ENCODE peak calls at places on chromosomes 13 and 19, in eight cellular contexts. One of them, this sample, is unnamed. For H3K4me1, the result is how much of the 10 kb centered on the place peaks cover.

GRCh38 chr13:95185851-95186250 is 115.4 kb downstream of the ABCC4 start:
- DNase-seq in SJSA1: no peak
- DNase-seq in PC-9: no peak
- DNase-seq in neural progenitor cell: no peak
- DNase-seq in naive thymus-derived CD4-positive, alpha-beta T cell: peak
- DNase-seq in cardiac muscle cell: no peak
- DNase-seq in tibial nerve: no peak
- DNase-seq in sigmoid colon: no peak
- DNase-seq in this sample: no peak

GRCh38 chr13:112785419-112785856 is 95.6 kb downstream of the ATP11A start:
- DNase-seq in SJSA1: no peak
- DNase-seq in PC-9: no peak
- DNase-seq in neural progenitor cell: no peak
- DNase-seq in naive thymus-derived CD4-positive, alpha-beta T cell: no peak
- DNase-seq in cardiac muscle cell: no peak
- DNase-seq in tibial nerve: no peak
- DNase-seq in sigmoid colon: no peak
- DNase-seq in this sample: no peak

GRCh38 chr13:113207890-113208423 is 512 bp downstream of the PCID2 start:
- DNase-seq in SJSA1: no peak
- DNase-seq in PC-9: peak
- DNase-seq in neural progenitor cell: peak
- DNase-seq in naive thymus-derived CD4-positive, alpha-beta T cell: no peak
- DNase-seq in cardiac muscle cell: peak
- DNase-seq in tibial nerve: no peak
- DNase-seq in sigmoid colon: no peak
- DNase-seq in this sample: no peak

GRCh38 chr19:2054763-2055162 is 3.7 kb upstream of the MKNK2 start:
- DNase-seq in SJSA1: no peak
- DNase-seq in PC-9: no peak
- DNase-seq in neural progenitor cell: no peak
- DNase-seq in naive thymus-derived CD4-positive, alpha-beta T cell: no peak
- DNase-seq in cardiac muscle cell: no peak
- DNase-seq in tibial nerve: no peak
- DNase-seq in sigmoid colon: no peak
- DNase-seq in this sample: no peak

GRCh38 chr13:91142572-91142971 is 204.9 kb upstream of the MIR17HG start:
- DNase-seq in SJSA1: no peak
- DNase-seq in PC-9: peak
- DNase-seq in neural progenitor cell: no peak
- DNase-seq in naive thymus-derived CD4-positive, alpha-beta T cell: no peak
- DNase-seq in cardiac muscle cell: no peak
- DNase-seq in tibial nerve: no peak
- DNase-seq in sigmoid colon: no peak
- DNase-seq in this sample: no peak

GRCh38 chr13:107867701-107868661 is 347.4 kb downstream of the LIG4 start:
- DNase-seq in SJSA1: peak
- DNase-seq in PC-9: no peak
- DNase-seq in neural progenitor cell: peak
- DNase-seq in naive thymus-derived CD4-positive, alpha-beta T cell: no peak
- DNase-seq in cardiac muscle cell: peak
- DNase-seq in tibial nerve: no peak
- DNase-seq in sigmoid colon: no peak
- DNase-seq in this sample: no peak

GRCh38 chr19:35828694-35829301 is 16.2 kb upstream of the PRODH2 start:
- DNase-seq in SJSA1: peak
- DNase-seq in PC-9: no peak
- DNase-seq in neural progenitor cell: peak
- DNase-seq in naive thymus-derived CD4-positive, alpha-beta T cell: no peak
- DNase-seq in cardiac muscle cell: peak
- DNase-seq in tibial nerve: peak
- DNase-seq in sigmoid colon: no peak
- DNase-seq in this sample: no peak

GRCh38 chr13:113110852-113111315 is 5.3 kb downstream of the F7 start:
- DNase-seq in SJSA1: no peak
- DNase-seq in PC-9: no peak
- DNase-seq in neural progenitor cell: no peak
- DNase-seq in naive thymus-derived CD4-positive, alpha-beta T cell: no peak
- DNase-seq in cardiac muscle cell: no peak
- DNase-seq in tibial nerve: no peak
- DNase-seq in sigmoid colon: peak
- DNase-seq in this sample: no peak

GRCh38 chr13:86559915-86560314 is 760.7 kb upstream of the SLITRK6 start:
- DNase-seq in SJSA1: no peak
- DNase-seq in PC-9: no peak
- DNase-seq in neural progenitor cell: no peak
- DNase-seq in naive thymus-derived CD4-positive, alpha-beta T cell: no peak
- DNase-seq in cardiac muscle cell: no peak
- DNase-seq in tibial nerve: no peak
- DNase-seq in sigmoid colon: no peak
- DNase-seq in this sample: no peak

GRCh38 chr19:12400618-12401502 is at the start of gene ZNF799:
- DNase-seq in SJSA1: peak
- DNase-seq in PC-9: peak
- DNase-seq in neural progenitor cell: peak
- DNase-seq in naive thymus-derived CD4-positive, alpha-beta T cell: peak
- DNase-seq in cardiac muscle cell: peak
- DNase-seq in tibial nerve: peak
- DNase-seq in sigmoid colon: peak
- DNase-seq in this sample: peak

GRCh38 chr13:23966691-23967615 is 69.7 kb upstream of the C1QTNF9B start:
- DNase-seq in SJSA1: peak
- DNase-seq in PC-9: no peak
- DNase-seq in neural progenitor cell: no peak
- DNase-seq in naive thymus-derived CD4-positive, alpha-beta T cell: no peak
- DNase-seq in cardiac muscle cell: no peak
- DNase-seq in tibial nerve: no peak
- DNase-seq in sigmoid colon: no peak
- DNase-seq in this sample: no peak

GRCh38 chr19:58033741-58034475 is at the start of gene ZSCAN1:
- DNase-seq in SJSA1: no peak
- DNase-seq in PC-9: no peak
- DNase-seq in neural progenitor cell: peak
- DNase-seq in naive thymus-derived CD4-positive, alpha-beta T cell: no peak
- DNase-seq in cardiac muscle cell: peak
- DNase-seq in tibial nerve: peak
- DNase-seq in sigmoid colon: peak
- DNase-seq in this sample: no peak

GRCh38 chr19:40279120-40279551 is 6.0 kb downstream of the AKT2 start:
- DNase-seq in SJSA1: no peak
- DNase-seq in PC-9: no peak
- DNase-seq in neural progenitor cell: no peak
- DNase-seq in naive thymus-derived CD4-positive, alpha-beta T cell: no peak
- DNase-seq in cardiac muscle cell: peak
- DNase-seq in tibial nerve: peak
- DNase-seq in sigmoid colon: peak
- DNase-seq in this sample: no peak

GRCh38 chr13:95355491-95355890 is 54.2 kb upstream of the ABCC4 start:
- DNase-seq in SJSA1: peak
- DNase-seq in PC-9: no peak
- DNase-seq in neural progenitor cell: no peak
- DNase-seq in naive thymus-derived CD4-positive, alpha-beta T cell: no peak
- DNase-seq in cardiac muscle cell: no peak
- DNase-seq in tibial nerve: no peak
- DNase-seq in sigmoid colon: peak
- DNase-seq in this sample: no peak

GRCh38 chr13:84607614-84608013 is 725.3 kb upstream of the SLITRK1 start:
- DNase-seq in SJSA1: no peak
- DNase-seq in PC-9: no peak
- DNase-seq in neural progenitor cell: no peak
- DNase-seq in naive thymus-derived CD4-positive, alpha-beta T cell: no peak
- DNase-seq in cardiac muscle cell: no peak
- DNase-seq in tibial nerve: peak
- DNase-seq in sigmoid colon: no peak
- DNase-seq in this sample: no peak

GRCh38 chr19:35266904-35267817 is 1.6 kb upstream of the USF2 start:
- DNase-seq in SJSA1: peak
- DNase-seq in PC-9: no peak
- DNase-seq in neural progenitor cell: peak
- DNase-seq in naive thymus-derived CD4-positive, alpha-beta T cell: peak
- DNase-seq in cardiac muscle cell: no peak
- DNase-seq in tibial nerve: peak
- DNase-seq in sigmoid colon: peak
- DNase-seq in this sample: no peak

GRCh38 chr19:33047422-33047821 is 17.3 kb downstream of the RHPN2 start:
- DNase-seq in SJSA1: no peak
- DNase-seq in PC-9: peak
- DNase-seq in neural progenitor cell: no peak
- DNase-seq in naive thymus-derived CD4-positive, alpha-beta T cell: no peak
- DNase-seq in cardiac muscle cell: peak
- DNase-seq in tibial nerve: no peak
- DNase-seq in sigmoid colon: no peak
- DNase-seq in this sample: no peak

GRCh38 chr19:32104465-32105235 is 240.8 kb upstream of the ZNF507 start:
- DNase-seq in SJSA1: peak
- DNase-seq in PC-9: no peak
- DNase-seq in neural progenitor cell: no peak
- DNase-seq in naive thymus-derived CD4-positive, alpha-beta T cell: no peak
- DNase-seq in cardiac muscle cell: peak
- DNase-seq in tibial nerve: no peak
- DNase-seq in sigmoid colon: no peak
- DNase-seq in this sample: no peak

GRCh38 chr13:91986771-91987515 is 588.5 kb downstream of the GPC5 start:
- DNase-seq in SJSA1: no peak
- DNase-seq in PC-9: no peak
- DNase-seq in neural progenitor cell: no peak
- DNase-seq in naive thymus-derived CD4-positive, alpha-beta T cell: no peak
- DNase-seq in cardiac muscle cell: no peak
- DNase-seq in tibial nerve: no peak
- DNase-seq in sigmoid colon: no peak
- DNase-seq in this sample: no peak

GRCh38 chr13:78228211-78228610 is 309.6 kb upstream of the EDNRB start:
- DNase-seq in SJSA1: no peak
- DNase-seq in PC-9: no peak
- DNase-seq in neural progenitor cell: no peak
- DNase-seq in naive thymus-derived CD4-positive, alpha-beta T cell: no peak
- DNase-seq in cardiac muscle cell: no peak
- DNase-seq in tibial nerve: no peak
- DNase-seq in sigmoid colon: no peak
- DNase-seq in this sample: no peak

GRCh38 chr13:78131811-78132210 is 213.2 kb upstream of the EDNRB start:
- DNase-seq in SJSA1: no peak
- DNase-seq in PC-9: no peak
- DNase-seq in neural progenitor cell: no peak
- DNase-seq in naive thymus-derived CD4-positive, alpha-beta T cell: no peak
- DNase-seq in cardiac muscle cell: no peak
- DNase-seq in tibial nerve: no peak
- DNase-seq in sigmoid colon: no peak
- DNase-seq in this sample: no peak

GRCh38 chr13:53174550-53174949 is 145.9 kb downstream of the OLFM4 start:
- DNase-seq in SJSA1: no peak
- DNase-seq in PC-9: no peak
- DNase-seq in neural progenitor cell: no peak
- DNase-seq in naive thymus-derived CD4-positive, alpha-beta T cell: no peak
- DNase-seq in cardiac muscle cell: no peak
- DNase-seq in tibial nerve: peak
- DNase-seq in sigmoid colon: no peak
- DNase-seq in this sample: no peak

GRCh38 chr19:17264641-17264979 is at the start of gene USHBP1:
- DNase-seq in SJSA1: no peak
- DNase-seq in PC-9: peak
- DNase-seq in neural progenitor cell: no peak
- DNase-seq in naive thymus-derived CD4-positive, alpha-beta T cell: no peak
- DNase-seq in cardiac muscle cell: no peak
- DNase-seq in tibial nerve: no peak
- DNase-seq in sigmoid colon: no peak
- DNase-seq in this sample: no peak

GRCh38 chr19:15540435-15540834 is 32.1 kb downstream of the CYP4F22 start:
- DNase-seq in SJSA1: no peak
- DNase-seq in PC-9: no peak
- DNase-seq in neural progenitor cell: no peak
- DNase-seq in naive thymus-derived CD4-positive, alpha-beta T cell: no peak
- DNase-seq in cardiac muscle cell: no peak
- DNase-seq in tibial nerve: no peak
- DNase-seq in sigmoid colon: no peak
- DNase-seq in this sample: no peak

DNA sequence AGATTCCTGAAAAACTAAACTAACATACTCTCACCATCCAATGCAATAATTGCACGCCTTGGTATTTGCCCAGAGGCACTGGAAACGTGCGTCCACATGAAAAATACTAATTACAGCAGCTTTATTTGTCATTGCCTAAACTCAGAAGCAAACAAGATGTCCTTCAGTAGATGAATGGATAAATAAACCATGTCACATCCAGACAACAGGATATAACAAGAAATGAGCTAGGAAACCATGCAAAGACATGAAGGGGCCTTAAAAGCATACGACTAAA is 25.0 kb downstream of the ELL start:
- DNase-seq in SJSA1: no peak
- DNase-seq in PC-9: peak
- DNase-seq in neural progenitor cell: no peak
- DNase-seq in naive thymus-derived CD4-positive, alpha-beta T cell: no peak
- DNase-seq in cardiac muscle cell: no peak
- DNase-seq in tibial nerve: no peak
- DNase-seq in sigmoid colon: no peak
- DNase-seq in this sample: no peak
- H3K4me1 ChIP-seq in SJSA1: under half
- H3K4me1 ChIP-seq in PC-9: under half
- H3K4me1 ChIP-seq in neural progenitor cell: under half
- H3K4me1 ChIP-seq in naive thymus-derived CD4-positive, alpha-beta T cell: half or more
- H3K4me1 ChIP-seq in cardiac muscle cell: under half
- H3K4me1 ChIP-seq in tibial nerve: half or more
- H3K4me1 ChIP-seq in sigmoid colon: half or more
- H3K4me1 ChIP-seq in this sample: under half

GRCh38 chr13:73730014-73730413 is 404.2 kb downstream of the KLF12 start:
- DNase-seq in SJSA1: no peak
- DNase-seq in PC-9: no peak
- DNase-seq in neural progenitor cell: no peak
- DNase-seq in naive thymus-derived CD4-positive, alpha-beta T cell: no peak
- DNase-seq in cardiac muscle cell: no peak
- DNase-seq in tibial nerve: no peak
- DNase-seq in sigmoid colon: no peak
- DNase-seq in this sample: no peak
- H3K4me1 ChIP-seq in SJSA1: under half
- H3K4me1 ChIP-seq in PC-9: under half
- H3K4me1 ChIP-seq in neural progenitor cell: under half
- H3K4me1 ChIP-seq in naive thymus-derived CD4-positive, alpha-beta T cell: under half
- H3K4me1 ChIP-seq in cardiac muscle cell: under half
- H3K4me1 ChIP-seq in tibial nerve: under half
- H3K4me1 ChIP-seq in sigmoid colon: under half
- H3K4me1 ChIP-seq in this sample: under half

GRCh38 chr13:110127986-110128511 is 178.9 kb downstream of the COL4A1 start:
- DNase-seq in SJSA1: peak
- DNase-seq in PC-9: peak
- DNase-seq in neural progenitor cell: no peak
- DNase-seq in naive thymus-derived CD4-positive, alpha-beta T cell: no peak
- DNase-seq in cardiac muscle cell: no peak
- DNase-seq in tibial nerve: no peak
- DNase-seq in sigmoid colon: no peak
- DNase-seq in this sample: no peak
- H3K4me1 ChIP-seq in SJSA1: half or more
- H3K4me1 ChIP-seq in PC-9: under half
- H3K4me1 ChIP-seq in neural progenitor cell: half or more
- H3K4me1 ChIP-seq in naive thymus-derived CD4-positive, alpha-beta T cell: under half
- H3K4me1 ChIP-seq in cardiac muscle cell: under half
- H3K4me1 ChIP-seq in tibial nerve: under half
- H3K4me1 ChIP-seq in sigmoid colon: under half
- H3K4me1 ChIP-seq in this sample: under half

DNA sequence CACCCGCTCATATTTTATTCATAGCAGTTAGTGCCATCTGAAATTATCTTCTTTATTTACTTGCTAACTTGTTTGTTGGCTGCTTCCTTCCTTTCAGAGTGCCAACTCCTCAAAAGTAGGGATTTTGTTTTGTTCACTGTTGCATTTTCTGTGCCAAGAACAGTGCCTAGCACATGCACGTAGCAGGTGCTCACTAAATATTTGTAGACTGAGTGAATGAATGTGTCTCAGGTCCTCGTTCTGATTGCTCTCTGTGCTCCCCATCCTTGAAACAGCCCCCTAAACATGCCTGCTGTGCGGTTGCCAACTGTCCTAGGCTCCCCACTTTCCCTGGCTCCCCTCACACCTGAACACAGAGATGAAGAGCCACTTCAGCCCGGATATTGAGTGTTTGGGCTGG is 1.5 kb downstream of the GIPC1 start:
- DNase-seq in SJSA1: no peak
- DNase-seq in PC-9: no peak
- DNase-seq in neural progenitor cell: no peak
- DNase-seq in naive thymus-derived CD4-positive, alpha-beta T cell: no peak
- DNase-seq in cardiac muscle cell: no peak
- DNase-seq in tibial nerve: no peak
- DNase-seq in sigmoid colon: no peak
- DNase-seq in this sample: no peak
- H3K4me1 ChIP-seq in SJSA1: under half
- H3K4me1 ChIP-seq in PC-9: under half
- H3K4me1 ChIP-seq in neural progenitor cell: under half
- H3K4me1 ChIP-seq in naive thymus-derived CD4-positive, alpha-beta T cell: under half
- H3K4me1 ChIP-seq in cardiac muscle cell: under half
- H3K4me1 ChIP-seq in tibial nerve: under half
- H3K4me1 ChIP-seq in sigmoid colon: under half
- H3K4me1 ChIP-seq in this sample: under half

This sample was measured in Panc1.